ENCODE peak calls at places on chromosomes 4 and X, in six cellular contexts. One of them, this sample, is unnamed.

GRCh38 chrX:77962068-77962902 is 7.2 kb downstream of the PGAM4 start:
- DNase-seq in psoas muscle: no peak
- DNase-seq in thoracic aorta: no peak
- DNase-seq in heart right ventricle: no peak
- DNase-seq in uterus: no peak
- DNase-seq in mucosa of descending colon: no peak
- DNase-seq in this sample: no peak

GRCh38 chr4:168076989-168077725 is 15.2 kb upstream of the ANXA10 start:
- DNase-seq in psoas muscle: no peak
- DNase-seq in heart right ventricle: peak; percentile 36
- DNase-seq in thoracic aorta: no peak
- DNase-seq in mucosa of descending colon: peak; percentile 76
- DNase-seq in uterus: peak; percentile 13
- DNase-seq in this sample: no peak

GRCh38 chrX:143206961-143207360 is 181.2 kb downstream of the SPANXN4 start:
- DNase-seq in uterus: no peak
- DNase-seq in thoracic aorta: no peak
- DNase-seq in mucosa of descending colon: no peak
- DNase-seq in heart right ventricle: no peak
- DNase-seq in psoas muscle: no peak
- DNase-seq in this sample: no peak

GRCh38 chrX:40245411-40246140 is 147.8 kb upstream of the BCOR start:
- DNase-seq in mucosa of descending colon: no peak
- DNase-seq in thoracic aorta: no peak
- DNase-seq in uterus: peak; percentile 22
- DNase-seq in heart right ventricle: peak; percentile 32
- DNase-seq in psoas muscle: peak; percentile 67
- DNase-seq in this sample: no peak

GRCh38 chr4:41655177-41655576 is 93.3 kb downstream of the PHOX2B start:
- DNase-seq in uterus: no peak
- DNase-seq in psoas muscle: no peak
- DNase-seq in mucosa of descending colon: no peak
- DNase-seq in thoracic aorta: no peak
- DNase-seq in heart right ventricle: no peak
- DNase-seq in this sample: no peak

GRCh38 chr4:143399113-143399949 is 62.7 kb downstream of the GAB1 start:
- DNase-seq in thoracic aorta: no peak
- DNase-seq in psoas muscle: no peak
- DNase-seq in mucosa of descending colon: no peak
- DNase-seq in heart right ventricle: no peak
- DNase-seq in uterus: no peak
- DNase-seq in this sample: no peak

GRCh38 chr4:91258326-91258725 is 1045.4 kb upstream of the GRID2 start:
- DNase-seq in mucosa of descending colon: no peak
- DNase-seq in uterus: no peak
- DNase-seq in psoas muscle: no peak
- DNase-seq in heart right ventricle: no peak
- DNase-seq in thoracic aorta: no peak
- DNase-seq in this sample: no peak

GRCh38 chr4:135941671-135942070 is 1590.6 kb downstream of the PCDH18 start:
- DNase-seq in thoracic aorta: no peak
- DNase-seq in mucosa of descending colon: no peak
- DNase-seq in psoas muscle: no peak
- DNase-seq in uterus: no peak
- DNase-seq in heart right ventricle: no peak
- DNase-seq in this sample: no peak

GRCh38 chr4:8747896-8748575 is 123.6 kb downstream of the HMX1 start:
- DNase-seq in thoracic aorta: no peak
- DNase-seq in heart right ventricle: no peak
- DNase-seq in mucosa of descending colon: no peak
- DNase-seq in uterus: no peak
- DNase-seq in psoas muscle: peak; percentile 27
- DNase-seq in this sample: peak; percentile 31

GRCh38 chr4:77073981-77074865 is 1.6 kb downstream of the CCNI start:
- DNase-seq in heart right ventricle: no peak
- DNase-seq in mucosa of descending colon: no peak
- DNase-seq in thoracic aorta: no peak
- DNase-seq in psoas muscle: no peak
- DNase-seq in uterus: no peak
- DNase-seq in this sample: no peak

GRCh38 chr4:113901994-113902787 is 77.3 kb downstream of the ARSJ start:
- DNase-seq in heart right ventricle: no peak
- DNase-seq in uterus: no peak
- DNase-seq in mucosa of descending colon: peak; percentile 80
- DNase-seq in psoas muscle: no peak
- DNase-seq in thoracic aorta: no peak
- DNase-seq in this sample: peak; percentile 65

GRCh38 chr4:21858971-21859370 is 89.6 kb downstream of the KCNIP4 start:
- DNase-seq in psoas muscle: no peak
- DNase-seq in thoracic aorta: no peak
- DNase-seq in mucosa of descending colon: no peak
- DNase-seq in uterus: no peak
- DNase-seq in heart right ventricle: no peak
- DNase-seq in this sample: no peak

GRCh38 chr4:87042986-87043820 is 108.4 kb downstream of the AFF1 start:
- DNase-seq in uterus: no peak
- DNase-seq in mucosa of descending colon: no peak
- DNase-seq in thoracic aorta: no peak
- DNase-seq in heart right ventricle: no peak
- DNase-seq in psoas muscle: no peak
- DNase-seq in this sample: no peak

GRCh38 chrX:138018145-138018799 is 452.3 kb downstream of the ZIC3 start:
- DNase-seq in psoas muscle: no peak
- DNase-seq in thoracic aorta: no peak
- DNase-seq in uterus: peak; percentile 16
- DNase-seq in heart right ventricle: no peak
- DNase-seq in mucosa of descending colon: no peak
- DNase-seq in this sample: no peak

GRCh38 chr4:39446842-39447573 is 11.7 kb downstream of the RPL9 start:
- DNase-seq in heart right ventricle: peak; percentile 32
- DNase-seq in psoas muscle: peak; percentile 75
- DNase-seq in thoracic aorta: no peak
- DNase-seq in mucosa of descending colon: peak; percentile 82
- DNase-seq in uterus: peak; percentile 25
- DNase-seq in this sample: peak; percentile 81

GRCh38 chr4:60683357-60683756 is 516.8 kb upstream of the ADGRL3 start:
- DNase-seq in psoas muscle: no peak
- DNase-seq in uterus: no peak
- DNase-seq in mucosa of descending colon: no peak
- DNase-seq in thoracic aorta: no peak
- DNase-seq in heart right ventricle: no peak
- DNase-seq in this sample: no peak

GRCh38 chr4:126890994-126891393 is 741.8 kb upstream of the INTU start:
- DNase-seq in heart right ventricle: no peak
- DNase-seq in psoas muscle: no peak
- DNase-seq in thoracic aorta: no peak
- DNase-seq in uterus: peak; percentile 13
- DNase-seq in mucosa of descending colon: no peak
- DNase-seq in this sample: no peak

GRCh38 chrX:151974336-151975227 is at the start of gene GABRE:
- DNase-seq in heart right ventricle: peak; percentile 53
- DNase-seq in uterus: peak; percentile 65
- DNase-seq in psoas muscle: peak; percentile 67
- DNase-seq in mucosa of descending colon: peak; percentile 72
- DNase-seq in thoracic aorta: no peak
- DNase-seq in this sample: peak; percentile 56

GRCh38 chr4:150938873-150939499 is 76.1 kb downstream of the LRBA start:
- DNase-seq in thoracic aorta: no peak
- DNase-seq in uterus: no peak
- DNase-seq in mucosa of descending colon: no peak
- DNase-seq in psoas muscle: no peak
- DNase-seq in heart right ventricle: no peak
- DNase-seq in this sample: no peak

DNA sequence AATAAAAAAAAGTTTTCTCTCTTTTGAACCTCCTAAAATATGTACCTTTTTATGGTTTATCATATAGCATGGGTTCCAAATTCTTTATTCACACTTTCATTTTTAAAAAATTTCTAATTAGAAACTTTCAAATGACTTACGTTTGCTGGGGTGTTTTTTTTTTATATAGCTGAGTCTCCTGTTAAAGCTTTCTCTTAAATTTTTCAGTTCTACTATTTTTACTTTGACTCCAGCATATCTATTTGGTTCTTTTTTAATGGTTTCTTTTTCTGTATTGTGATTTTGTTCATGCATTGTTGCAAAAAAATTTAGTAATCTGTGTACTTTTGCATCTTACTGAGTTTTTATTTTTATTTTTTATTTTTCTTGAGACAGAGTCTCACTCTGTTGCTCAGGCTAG is 22.3 kb downstream of the ZNF718 start:
- DNase-seq in thoracic aorta: no peak
- DNase-seq in heart right ventricle: no peak
- DNase-seq in uterus: no peak
- DNase-seq in psoas muscle: no peak
- DNase-seq in mucosa of descending colon: no peak
- DNase-seq in this sample: no peak
- H3K9me3 ChIP-seq in thoracic aorta: peaks cover 97% of the 10 kb centered on the region
- H3K9me3 ChIP-seq in heart right ventricle: peaks cover 60% of the 10 kb centered on the region
- H3K9me3 ChIP-seq in uterus: no peaks in the 10 kb centered on the region
- H3K9me3 ChIP-seq in psoas muscle: peaks cover 89% of the 10 kb centered on the region
- H3K9me3 ChIP-seq in mucosa of descending colon: peaks cover 99% of the 10 kb centered on the region
- H3K9me3 ChIP-seq in this sample: peaks cover 99% of the 10 kb centered on the region

GRCh38 chr4:768076-768475 is 57.9 kb downstream of the CPLX1 start:
- DNase-seq in heart right ventricle: no peak
- DNase-seq in thoracic aorta: no peak
- DNase-seq in uterus: no peak
- DNase-seq in psoas muscle: peak; percentile 26
- DNase-seq in mucosa of descending colon: no peak
- DNase-seq in this sample: peak; percentile 31
- H3K9me3 ChIP-seq in heart right ventricle: no peaks in the 10 kb centered on the region
- H3K9me3 ChIP-seq in thoracic aorta: peaks cover 55% of the 10 kb centered on the region
- H3K9me3 ChIP-seq in uterus: no peaks in the 10 kb centered on the region
- H3K9me3 ChIP-seq in psoas muscle: no peaks in the 10 kb centered on the region
- H3K9me3 ChIP-seq in mucosa of descending colon: no peaks in the 10 kb centered on the region
- H3K9me3 ChIP-seq in this sample: no peaks in the 10 kb centered on the region

GRCh38 chr4:103904126-103904525 is 184.3 kb upstream of the TACR3 start:
- DNase-seq in uterus: no peak
- DNase-seq in psoas muscle: no peak
- DNase-seq in thoracic aorta: no peak
- DNase-seq in mucosa of descending colon: no peak
- DNase-seq in heart right ventricle: no peak
- DNase-seq in this sample: no peak
- H3K9me3 ChIP-seq in uterus: no peaks in the 10 kb centered on the region
- H3K9me3 ChIP-seq in psoas muscle: no peaks in the 10 kb centered on the region
- H3K9me3 ChIP-seq in thoracic aorta: no peaks in the 10 kb centered on the region
- H3K9me3 ChIP-seq in mucosa of descending colon: no peaks in the 10 kb centered on the region
- H3K9me3 ChIP-seq in heart right ventricle: no peaks in the 10 kb centered on the region
- H3K9me3 ChIP-seq in this sample: no peaks in the 10 kb centered on the region

GRCh38 chr4:170214101-170214500 is 124.3 kb upstream of the AADAT start:
- DNase-seq in heart right ventricle: no peak
- DNase-seq in psoas muscle: no peak
- DNase-seq in uterus: no peak
- DNase-seq in thoracic aorta: no peak
- DNase-seq in mucosa of descending colon: no peak
- DNase-seq in this sample: no peak

DNA sequence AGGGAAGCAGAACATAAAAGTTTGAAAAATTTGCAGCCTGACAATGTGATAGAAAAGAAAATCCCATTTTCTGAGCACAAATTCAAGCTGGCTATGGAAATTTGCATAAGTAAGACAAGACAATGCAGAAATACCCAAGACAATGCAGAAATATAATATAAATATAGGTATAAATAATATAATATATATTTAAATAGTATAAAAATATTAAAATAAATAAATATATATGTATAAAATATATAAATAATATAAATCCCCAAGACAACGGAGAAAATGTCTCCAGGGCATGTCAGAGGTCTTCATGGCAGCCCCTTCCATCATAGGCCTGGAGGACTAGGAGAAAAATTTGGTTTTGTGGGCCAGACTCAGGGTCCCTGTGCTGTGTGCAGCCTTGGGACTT is 125.0 kb upstream of the AADAT start:
- DNase-seq in psoas muscle: no peak
- DNase-seq in heart right ventricle: no peak
- DNase-seq in uterus: no peak
- DNase-seq in mucosa of descending colon: no peak
- DNase-seq in thoracic aorta: no peak
- DNase-seq in this sample: no peak
- H3K9me3 ChIP-seq in psoas muscle: peaks cover 8% of the 10 kb centered on the region
- H3K9me3 ChIP-seq in heart right ventricle: peaks cover 11% of the 10 kb centered on the region
- H3K9me3 ChIP-seq in uterus: no peaks in the 10 kb centered on the region
- H3K9me3 ChIP-seq in mucosa of descending colon: peaks cover 19% of the 10 kb centered on the region
- H3K9me3 ChIP-seq in thoracic aorta: peaks cover 5% of the 10 kb centered on the region
- H3K9me3 ChIP-seq in this sample: peaks cover 24% of the 10 kb centered on the region

DNA sequence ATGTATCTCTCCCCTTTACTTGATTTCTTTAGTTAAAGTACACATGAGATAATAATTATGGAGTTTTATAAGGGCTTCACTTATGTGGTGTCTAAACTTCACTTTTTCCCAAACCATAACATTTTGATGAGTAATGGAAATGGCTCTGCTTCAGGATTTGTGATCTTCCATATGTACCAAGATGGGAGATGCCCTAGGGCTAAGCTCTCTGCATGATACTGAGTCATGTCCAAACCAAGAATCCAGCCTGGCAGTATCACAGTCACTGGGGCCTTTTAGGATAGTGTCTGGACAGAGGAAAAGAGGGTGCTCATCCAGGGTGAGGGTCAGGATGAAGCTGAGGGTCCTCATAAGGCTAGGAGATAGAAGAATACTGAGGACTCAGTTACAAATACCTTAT is 47.9 kb upstream of the PAGE3 start:
- DNase-seq in thoracic aorta: no peak
- DNase-seq in heart right ventricle: no peak
- DNase-seq in uterus: no peak
- DNase-seq in mucosa of descending colon: no peak
- DNase-seq in psoas muscle: no peak
- DNase-seq in this sample: no peak
- H3K9me3 ChIP-seq in thoracic aorta: no peaks in the 10 kb centered on the region
- H3K9me3 ChIP-seq in heart right ventricle: no peaks in the 10 kb centered on the region
- H3K9me3 ChIP-seq in uterus: no peaks in the 10 kb centered on the region
- H3K9me3 ChIP-seq in mucosa of descending colon: no peaks in the 10 kb centered on the region
- H3K9me3 ChIP-seq in psoas muscle: peaks cover 4% of the 10 kb centered on the region
- H3K9me3 ChIP-seq in this sample: no peaks in the 10 kb centered on the region